ENCODE peak calls at places on chromosome 11, in five cellular contexts. W is AG09309; S is Peyer's patch; Q is CD8-positive, alpha-beta T cell; P is MM.1S. B is an unnamed sample.

GRCh38 chr11:46367244-46367915 is 14.1 kb upstream of the MDK start:
- DNase-seq in P (no peak), Q (peak; percentile 73), W (no peak), S (peak; percentile 80), B (peak; percentile 84)

GRCh38 chr11:33044281-33044680 is 4.9 kb downstream of the TCP11L1 start:
- DNase-seq in S (no peak), P (no peak), Q (no peak), W (no peak), B (no peak)

GRCh38 chr11:57072640-57073039 is 83.9 kb downstream of the OR5AK2 start:
- DNase-seq in W (peak; percentile 98), P (no peak), S (no peak), Q (no peak), B (no peak)

GRCh38 chr11:75315439-75315805 is 36.0 kb downstream of the ARRB1 start:
- DNase-seq in P (no peak), S (no peak), W (no peak), Q (no peak), B (no peak)

GRCh38 chr11:16902979-16903378 is 111.2 kb downstream of the PLEKHA7 start:
- DNase-seq in Q (no peak), P (peak; percentile 49), W (no peak), S (no peak), B (peak; percentile 64)

GRCh38 chr11:109978895-109979294 is 114.3 kb upstream of the ZC3H12C start:
- DNase-seq in W (no peak), S (no peak), Q (no peak), P (no peak), B (no peak)

GRCh38 chr11:46392421-46393230 is 1.1 kb upstream of the CHRM4 start:
- DNase-seq in Q (peak; percentile 61), S (peak; percentile 90), W (peak; percentile 17), P (peak; percentile 74), B (peak; percentile 97)

GRCh38 chr11:10930961-10931760 is 73.3 kb upstream of the ZBED5 start:
- DNase-seq in P (peak; percentile 38), S (peak; percentile 83), W (no peak), Q (no peak), B (peak; percentile 59)

GRCh38 chr11:134574947-134575346 is 162.9 kb upstream of the B3GAT1 start:
- DNase-seq in P (no peak), W (no peak), S (no peak), Q (no peak), B (no peak)

GRCh38 chr11:92314499-92314898 is 89.9 kb downstream of the FAT3 start:
- DNase-seq in S (no peak), W (no peak), P (no peak), Q (no peak), B (no peak)

GRCh38 chr11:94858012-94858705 is 90.0 kb downstream of the AMOTL1 start:
- DNase-seq in Q (no peak), S (no peak), P (no peak), W (no peak), B (no peak)

GRCh38 chr11:117226388-117227385 is 5.2 kb downstream of the PCSK7 start:
- DNase-seq in W (peak; percentile 46), P (peak; percentile 74), Q (peak; percentile 26), S (peak; percentile 51), B (peak; percentile 79)

GRCh38 chr11:94897330-94897768 is 76.0 kb downstream of the CWC15 start:
- DNase-seq in S (no peak), P (peak; percentile 44), Q (no peak), W (no peak), B (peak; percentile 51)

GRCh38 chr11:117316197-117316961 is at the start of gene BACE1:
- DNase-seq in W (peak; percentile 56), S (peak; percentile 78), Q (no peak), P (no peak), B (peak; percentile 54)

GRCh38 chr11:834371-835316 is 1.9 kb downstream of the CD151 start:
- DNase-seq in S (peak; percentile 92), P (no peak), Q (no peak), W (no peak), B (no peak)

GRCh38 chr11:69460540-69461257 is 20.8 kb upstream of the LINC01488 start:
- DNase-seq in Q (no peak), P (no peak), W (peak; percentile 65), S (no peak), B (no peak)

GRCh38 chr11:103609117-103610066 is 427.0 kb upstream of the DDI1 start:
- DNase-seq in Q (no peak), W (peak; percentile 85), P (no peak), S (no peak), B (no peak)

GRCh38 chr11:15842345-15842744 is 514.0 kb downstream of the SOX6 start:
- DNase-seq in W (no peak), P (no peak), S (no peak), Q (no peak), B (no peak)

GRCh38 chr11:35142481-35143207 is 3.7 kb downstream of the CD44 start:
- DNase-seq in W (no peak), P (peak; percentile 59), S (no peak), Q (no peak), B (peak; percentile 46)
- TF ChIP-seq CTCF in W (no peak), P (peak; percentile 37), S (no peak), Q (no peak), B (no peak)

GRCh38 chr11:22778642-22779041 is 51.0 kb downstream of the SVIP start:
- DNase-seq in P (peak; percentile 22), W (no peak), S (no peak), Q (no peak), B (no peak)
- TF ChIP-seq CTCF in P (peak; percentile 35), W (no peak), S (no peak), Q (no peak), B (no peak)

GRCh38 chr11:86458294-86459001 is 83.8 kb downstream of the CCDC81 start:
- DNase-seq in P (no peak), W (no peak), S (no peak), Q (no peak), B (no peak)

GRCh38 chr11:86453290-86454030 is 78.8 kb downstream of the CCDC81 start:
- DNase-seq in Q (no peak), S (no peak), W (no peak), P (no peak), B (no peak)

GRCh38 chr11:86459002-86459385 is 84.3 kb downstream of the CCDC81 start:
- DNase-seq in P (no peak), W (no peak), Q (no peak), S (no peak), B (no peak)

GRCh38 chr11:86459682-86460460 is 85.2 kb downstream of the CCDC81 start:
- DNase-seq in Q (no peak), P (no peak), S (no peak), W (peak; percentile 46), B (no peak)

DNA sequence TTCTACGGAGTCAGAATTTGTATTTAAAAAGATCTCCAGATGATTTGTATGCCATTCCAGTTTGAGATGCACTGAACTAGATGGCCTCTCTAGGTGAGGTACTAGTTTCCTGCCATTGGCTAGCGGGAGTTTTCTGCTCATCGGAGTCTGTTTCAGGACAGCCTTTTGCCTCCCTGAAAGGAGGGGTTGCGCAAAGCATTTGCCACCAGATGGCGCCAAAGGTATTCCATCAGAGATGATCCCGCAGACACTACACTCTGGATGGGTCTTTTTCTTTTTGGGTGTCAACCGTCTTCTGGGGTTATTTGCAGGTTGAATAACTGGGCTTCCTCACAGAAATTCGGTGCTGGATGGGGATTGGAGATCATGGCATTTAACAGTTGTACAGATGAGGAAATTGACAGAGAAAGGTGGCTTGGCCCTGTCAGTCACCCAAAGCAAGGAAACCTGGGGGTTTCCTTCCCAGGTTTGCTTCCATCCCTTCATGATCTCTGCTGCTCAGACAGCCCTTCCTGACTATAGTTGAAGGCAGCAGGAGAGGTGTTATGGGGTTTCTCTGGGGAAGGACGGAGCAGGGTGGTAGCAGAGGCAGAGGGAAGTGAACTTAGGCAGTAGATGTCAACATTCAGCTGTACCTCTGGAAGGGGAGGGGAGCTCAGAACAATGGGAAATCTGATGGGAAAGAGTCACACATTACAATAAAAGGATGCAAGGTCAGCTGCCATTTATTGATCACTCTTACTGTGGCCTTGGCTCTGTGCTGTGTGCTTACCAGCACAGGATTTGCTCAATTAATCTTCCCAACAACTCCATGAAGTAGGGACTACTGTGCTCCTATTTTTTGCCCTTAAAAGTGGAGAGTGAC is 81.6 kb downstream of the CCDC81 start:
- DNase-seq in S (peak; percentile 79), W (peak; percentile 27), Q (peak; percentile 59), P (peak; percentile 77), B (peak; percentile 72)
- TF ChIP-seq CTCF in S (peak; percentile 84), W (peak; percentile 92), Q (peak; percentile 75), P (peak; percentile 92), B (peak; percentile 77)

DNA sequence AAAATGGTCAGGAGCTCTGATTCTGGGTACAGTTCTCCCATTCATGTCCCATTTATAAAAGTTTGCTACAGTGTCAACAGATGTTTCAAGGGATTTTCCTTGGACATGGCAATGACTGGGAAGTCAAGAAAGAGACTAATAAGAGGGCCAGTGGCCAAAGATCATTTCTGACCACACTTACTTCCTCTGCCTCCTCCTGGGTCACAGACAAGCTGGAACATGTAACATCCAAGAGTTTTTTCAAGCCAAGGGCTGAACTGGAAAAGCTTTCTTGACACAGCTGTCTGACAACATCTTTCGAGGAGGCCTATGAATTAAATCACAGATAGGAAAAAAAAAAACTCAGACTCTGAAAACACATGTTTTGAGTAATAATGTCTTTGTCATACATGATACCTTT is 8.7 kb downstream of the COMMD9 start:
- DNase-seq in P (no peak), Q (no peak), S (no peak), W (no peak), B (no peak)
- TF ChIP-seq CTCF in P (no peak), Q (no peak), S (no peak), W (no peak), B (no peak)

GRCh38 chr11:6520265-6520664 is 23.2 kb downstream of the DNHD1 start:
- DNase-seq in P (no peak), W (no peak), Q (no peak), S (no peak), B (no peak)
- TF ChIP-seq CTCF in P (no peak), W (no peak), Q (no peak), S (no peak), B (no peak)

DNA sequence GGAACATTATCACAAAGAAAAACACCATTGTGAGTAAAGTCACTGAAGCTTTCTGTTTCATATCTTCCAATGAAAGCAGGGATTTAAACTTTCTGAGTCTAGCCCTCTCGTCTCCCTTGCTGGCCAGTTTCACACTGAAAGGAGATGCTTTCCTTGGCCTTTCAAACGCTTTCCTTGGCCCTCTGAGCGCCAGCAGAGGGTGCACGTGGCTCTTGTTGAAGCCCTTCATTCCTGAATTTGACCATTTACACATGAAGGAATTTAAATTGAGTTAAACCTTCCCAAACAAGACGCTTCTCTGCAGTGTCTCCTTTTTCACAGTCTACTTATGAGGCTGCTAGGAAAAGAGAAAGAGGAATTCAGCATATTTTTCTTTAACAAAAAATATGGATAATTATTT is 21.5 kb downstream of the NNMT start:
- DNase-seq in W (no peak), S (no peak), Q (no peak), P (peak; percentile 77), B (no peak)
- TF ChIP-seq CTCF in W (peak; percentile 49), S (no peak), Q (no peak), P (peak; percentile 86), B (no peak)

GRCh38 chr11:62497132-62497915 is 49.3 kb downstream of the AHNAK start:
- DNase-seq in Q (no peak), W (no peak), P (no peak), S (peak; percentile 66), B (peak; percentile 30)
- TF ChIP-seq CTCF in Q (no peak), W (peak; percentile 33), P (peak; percentile 38), S (peak; percentile 33), B (peak; percentile 30)

B was measured in GM20000.